ENCODE peak calls at places on chromosomes 11 and 22, in four cellular contexts. X is neural crest cell, L is nephron progenitor cell, D is Peyer's patch. V is an unnamed sample.

GRCh38 chr11:57648791-57649735 is 649 bp downstream of the YPEL4 start:
- DNase-seq in X (peak; percentile 39), L (no peak), D (no peak), V (no peak)

GRCh38 chr11:117171648-117172051 is 6.9 kb upstream of the SIDT2 start:
- DNase-seq in X (no peak), L (no peak), D (no peak), V (peak; percentile 69)

GRCh38 chr22:50102946-50103345 is 13.1 kb downstream of the MOV10L1 start:
- DNase-seq in X (no peak), L (no peak), D (no peak), V (no peak)

GRCh38 chr11:128171496-128171895 is 415.9 kb downstream of the ETS1 start:
- DNase-seq in X (no peak), L (no peak), D (no peak), V (peak; percentile 22)

GRCh38 chr22:30668306-30668655 is 606 bp upstream of the DUSP18 start:
- DNase-seq in X (no peak), L (no peak), D (no peak), V (no peak)

GRCh38 chr11:73167555-73167954 is 25.4 kb upstream of the FCHSD2 start:
- DNase-seq in X (no peak), L (no peak), D (no peak), V (no peak)

GRCh38 chr11:19874241-19874640 is 161.6 kb downstream of the NAV2 start:
- DNase-seq in X (no peak), L (no peak), D (no peak), V (no peak)

GRCh38 chr22:46063861-46064235 is 86.5 kb upstream of the PPARA start:
- DNase-seq in X (no peak), L (no peak), D (peak; percentile 43), V (no peak)

GRCh38 chr22:23246982-23247766 is 66.9 kb downstream of the BCR start:
- DNase-seq in X (no peak), L (no peak), D (no peak), V (no peak)

GRCh38 chr11:103910721-103911120 is 125.7 kb upstream of the DDI1 start:
- DNase-seq in X (no peak), L (no peak), D (no peak), V (no peak)

GRCh38 chr11:116505466-116506247 is 267.1 kb downstream of the BUD13 start:
- DNase-seq in X (no peak), L (no peak), D (peak; percentile 14), V (no peak)

GRCh38 chr11:115476463-115477286 is 27.5 kb downstream of the CADM1 start:
- DNase-seq in X (no peak), L (no peak), D (no peak), V (no peak)

GRCh38 chr11:47961383-47961782 is 19.0 kb upstream of the PTPRJ start:
- DNase-seq in X (no peak), L (no peak), D (no peak), V (no peak)

GRCh38 chr11:57936050-57936418 is 87.6 kb upstream of the OR9Q1 start:
- DNase-seq in X (no peak), L (no peak), D (no peak), V (no peak)

GRCh38 chr11:534592-535518 is 521 bp downstream of the HRAS start:
- DNase-seq in X (no peak), L (no peak), D (peak; percentile 59), V (no peak)

GRCh38 chr11:128324051-128324481 is 263.3 kb downstream of the ETS1 start:
- DNase-seq in X (no peak), L (no peak), D (no peak), V (peak; percentile 24)

GRCh38 chr11:119295178-119295577 is 21.8 kb downstream of the MCAM start:
- DNase-seq in X (no peak), L (no peak), D (no peak), V (no peak)

V was measured in iris pigment epithelial cell.